ENCODE peak calls at places on chromosomes 3 and 15, in four cellular contexts. E is GM12878, Y is HepG2, H is H1. D is an unnamed sample.
A peak's percentile ranks its signal among the peaks of the same experiment; 100 is the strongest.

GRCh38 chr15:62444104-62445027 is 279.3 kb upstream of the C2CD4B start:
- DNase-seq in H (no peak), E (no peak), Y (no peak), D (no peak)

GRCh38 chr3:39154323-39155021 is 1.1 kb upstream of the CSRNP1 start:
- DNase-seq in H (peak; percentile 85), Y (peak; percentile 60), E (no peak), D (no peak)

GRCh38 chr3:69330891-69331400 is 54.9 kb downstream of the FRMD4B start:
- DNase-seq in H (no peak), Y (no peak), E (no peak), D (no peak)

GRCh38 chr3:184241447-184242296 is 7.1 kb downstream of the ALG3 start:
- DNase-seq in H (no peak), E (no peak), Y (peak; percentile 86), D (peak; percentile 61)

GRCh38 chr3:189320511-189320910 is 148.7 kb downstream of the TPRG1 start:
- DNase-seq in Y (no peak), E (no peak), H (no peak), D (no peak)

GRCh38 chr3:37833790-37834189 is 27.9 kb upstream of the CTDSPL start:
- DNase-seq in H (no peak), Y (no peak), E (no peak), D (peak; percentile 22)

GRCh38 chr3:48919215-48920138 is 835 bp downstream of the ARIH2 start:
- DNase-seq in H (no peak), Y (peak; percentile 74), E (no peak), D (peak; percentile 81)

GRCh38 chr3:50167069-50167781 is 12.1 kb downstream of the SEMA3F start:
- DNase-seq in E (no peak), H (no peak), Y (peak; percentile 68), D (no peak)

GRCh38 chr3:121431717-121432517 is 113.9 kb downstream of the POLQ start:
- DNase-seq in H (no peak), E (peak; percentile 62), Y (peak; percentile 35), D (no peak)

GRCh38 chr3:60610441-60611112 is 640.7 kb downstream of the FHIT start:
- DNase-seq in E (no peak), H (no peak), Y (no peak), D (no peak)

GRCh38 chr3:109804697-109805096 is 467.4 kb upstream of the DPPA4 start:
- DNase-seq in E (no peak), Y (no peak), H (no peak), D (no peak)

GRCh38 chr3:13856006-13856405 is 23.9 kb downstream of the WNT7A start:
- DNase-seq in H (no peak), Y (no peak), E (no peak), D (no peak)

GRCh38 chr3:169686874-169687273 is 23.4 kb upstream of the MECOM start:
- DNase-seq in Y (peak; percentile 71), H (no peak), E (no peak), D (no peak)
- H3K9ac ChIP-seq in Y (no peak overlapping the region), H (no peak overlapping the region), E (no peak overlapping the region), D (no peak overlapping the region)

GRCh38 chr15:26438316-26438715 is 334.6 kb downstream of the GABRB3 start:
- DNase-seq in Y (no peak), E (no peak), H (no peak), D (no peak)
- TF ChIP-seq TCF12 in Y (no peak), E (no peak), H (no peak), D (no peak)

DNA sequence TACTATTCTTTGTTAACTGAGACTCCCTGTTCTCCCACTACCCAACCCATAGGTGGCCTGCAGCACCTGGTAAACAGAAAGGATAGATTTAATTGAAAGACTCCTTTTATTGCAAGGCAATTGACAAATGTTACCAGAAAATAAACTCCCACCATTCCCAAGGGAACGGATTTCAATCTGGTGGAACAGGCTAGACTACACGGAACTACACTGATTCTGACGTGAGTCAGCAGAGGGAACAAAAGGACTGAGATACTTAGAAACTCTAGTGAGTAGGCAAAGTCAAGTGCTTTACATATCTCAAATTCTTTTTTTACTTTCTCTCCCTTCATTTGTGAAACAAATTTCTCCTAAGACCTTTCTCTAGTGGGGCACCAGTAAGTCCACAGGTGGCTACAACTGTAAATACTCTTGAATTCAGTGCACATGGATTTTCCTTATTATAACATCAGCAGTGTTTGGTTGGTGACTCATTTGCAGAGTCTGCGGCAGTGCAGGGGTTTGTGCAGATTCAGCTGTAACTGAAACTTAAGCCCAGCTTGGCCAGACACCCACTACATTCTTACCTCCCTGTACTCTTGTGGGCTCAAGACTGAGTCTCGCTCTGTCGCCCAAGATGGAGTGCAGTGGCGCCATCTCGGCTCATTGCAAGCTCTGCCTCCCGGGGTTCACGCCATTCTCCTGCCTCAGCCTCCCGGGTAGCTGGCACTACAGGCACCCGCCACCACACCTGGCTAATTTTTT is 34.3 kb upstream of the PLSCR2 start:
- DNase-seq in Y (peak; percentile 25), E (peak; percentile 62), H (no peak), D (no peak)
- H3K9ac ChIP-seq in Y (no peak overlapping the region), E (no peak overlapping the region), H (no peak overlapping the region), D (peak overlapping the region; percentile 55)

GRCh38 chr3:136839556-136839931 is 20.6 kb downstream of the SLC35G2 start:
- DNase-seq in H (no peak), E (no peak), Y (no peak), D (no peak)

GRCh38 chr3:136835079-136835816 is 16.3 kb downstream of the SLC35G2 start:
- DNase-seq in H (no peak), Y (no peak), E (no peak), D (no peak)

GRCh38 chr3:136838641-136839555 is 20.0 kb downstream of the SLC35G2 start:
- DNase-seq in Y (no peak), H (no peak), E (no peak), D (no peak)

GRCh38 chr3:136835817-136836510 is 17.0 kb downstream of the SLC35G2 start:
- DNase-seq in E (no peak), H (no peak), Y (no peak), D (no peak)

GRCh38 chr3:136836511-136837156 is 17.7 kb downstream of the SLC35G2 start:
- DNase-seq in E (no peak), H (no peak), Y (no peak), D (no peak)
- TF ChIP-seq TCF12 in E (no peak), H (no peak), Y (no peak), D (no peak)

GRCh38 chr3:191238321-191238817 is 39.3 kb downstream of the OSTN start:
- DNase-seq in Y (peak; percentile 29), H (no peak), E (no peak), D (no peak)
- H3K9ac ChIP-seq in Y (no peak overlapping the region), H (no peak overlapping the region), E (no peak overlapping the region), D (no peak overlapping the region)

GRCh38 chr3:75781079-75781745 is 4.1 kb downstream of the ZNF717 start:
- DNase-seq in Y (no peak), E (peak; percentile 53), H (no peak), D (no peak)
- TF ChIP-seq TCF12 in Y (no peak), E (peak; percentile 87), H (no peak), D (no peak)

DNA sequence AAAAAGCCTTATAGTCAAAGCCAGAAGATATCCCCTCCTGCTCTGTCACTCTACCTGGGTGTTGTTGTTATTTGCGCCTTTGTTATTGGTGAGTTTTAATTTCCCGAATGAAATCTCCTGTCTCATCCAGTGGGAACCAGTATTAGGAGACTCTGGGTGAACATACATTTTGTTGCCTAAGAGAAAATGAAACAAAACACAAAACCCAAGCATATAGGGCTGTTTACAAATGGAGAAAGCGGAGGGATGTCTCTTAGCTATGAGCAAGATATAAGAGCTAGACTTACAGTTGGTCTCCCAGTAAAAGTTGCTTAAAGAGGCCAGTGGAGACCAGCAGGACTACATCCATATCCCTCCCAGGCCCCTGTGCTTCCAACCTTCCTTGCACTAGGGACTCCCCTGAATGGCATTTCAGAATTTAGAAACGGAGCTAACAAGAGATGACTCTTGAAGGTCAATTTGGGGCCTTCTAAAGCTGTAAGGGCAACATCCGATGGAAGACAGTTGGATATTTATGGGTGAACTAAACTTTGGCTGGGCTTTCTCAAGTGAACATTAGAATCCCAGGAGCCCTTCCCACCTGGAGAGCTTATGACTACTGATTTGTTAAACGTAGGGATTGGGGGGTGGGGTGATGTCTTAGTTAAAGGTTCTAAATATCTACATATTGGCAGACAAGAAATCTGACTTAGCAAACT is 2.7 kb downstream of the EOMES start:
- DNase-seq in H (no peak), E (no peak), Y (no peak), D (no peak)
- H3K9ac ChIP-seq in H (no peak overlapping the region), E (no peak overlapping the region), Y (no peak overlapping the region), D (no peak overlapping the region)

GRCh38 chr3:155989536-155989935 is 119.1 kb downstream of the GMPS start:
- DNase-seq in E (no peak), Y (no peak), H (no peak), D (no peak)

GRCh38 chr3:155984791-155985417 is 114.5 kb downstream of the GMPS start:
- DNase-seq in H (no peak), Y (no peak), E (no peak), D (no peak)

GRCh38 chr3:155979746-155980145 is 109.3 kb downstream of the GMPS start:
- DNase-seq in H (no peak), Y (no peak), E (no peak), D (no peak)

GRCh38 chr3:155981669-155982068 is 111.2 kb downstream of the GMPS start:
- DNase-seq in H (no peak), Y (no peak), E (no peak), D (no peak)

GRCh38 chr3:155983834-155984474 is 113.5 kb downstream of the GMPS start:
- DNase-seq in Y (no peak), E (no peak), H (no peak), D (no peak)
- TF ChIP-seq TCF12 in Y (no peak), E (no peak), H (no peak), D (no peak)

GRCh38 chr15:71807125-71807629 is 3.2 kb upstream of the NR2E3 start:
- DNase-seq in Y (no peak), E (no peak), H (no peak), D (peak; percentile 29)

GRCh38 chr15:71809346-71809745 is 1.0 kb upstream of the NR2E3 start:
- DNase-seq in E (no peak), Y (no peak), H (no peak), D (no peak)

GRCh38 chr15:71806452-71806931 is 3.9 kb upstream of the NR2E3 start:
- DNase-seq in E (no peak), Y (no peak), H (no peak), D (peak; percentile 73)

GRCh38 chr15:71808311-71809020 is 1.9 kb upstream of the NR2E3 start:
- DNase-seq in E (no peak), H (no peak), Y (no peak), D (no peak)

DNA sequence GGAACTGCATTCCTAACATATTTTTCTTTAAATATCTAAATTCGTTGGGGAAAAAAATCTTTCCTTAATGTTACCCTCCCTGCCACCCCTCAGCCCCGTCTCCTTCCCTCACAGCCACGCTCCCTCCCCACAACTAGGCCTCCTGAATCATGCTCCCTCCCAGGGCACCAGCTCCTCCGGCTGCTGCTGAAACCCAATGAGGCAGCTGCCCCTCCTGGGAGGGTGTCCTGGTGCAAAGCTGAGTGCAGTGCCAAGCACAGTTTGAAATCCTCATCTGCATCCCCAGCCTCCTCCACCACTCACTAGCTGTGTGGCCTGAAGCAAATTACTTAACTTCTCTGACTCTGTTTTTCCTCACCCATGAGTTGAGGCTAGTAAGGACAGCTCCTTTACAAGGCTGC is 2.7 kb upstream of the NR2E3 start:
- DNase-seq in H (no peak), Y (no peak), E (no peak), D (peak; percentile 26)
- H3K9ac ChIP-seq in H (no peak overlapping the region), Y (no peak overlapping the region), E (no peak overlapping the region), D (no peak overlapping the region)

D was measured in SK-N-SH.